ENCODE peak calls at places on chromosomes 6 and 20, in six cellular contexts. K is amniotic stem cell, Q is psoas muscle, F is GM23248, O is right lobe of liver, G is NCI-H2081. Y is an unnamed sample.

GRCh38 chr6:157585274-157586087 is 204.5 kb downstream of the ZDHHC14 start:
- DNase-seq in K (no peak), Q (no peak), F (no peak), O (no peak), G (no peak), Y (no peak)

GRCh38 chr6:114376611-114377206 is 33.9 kb upstream of the HS3ST5 start:
- DNase-seq in K (no peak), Q (no peak), F (no peak), O (no peak), G (no peak), Y (no peak)

GRCh38 chr20:63708301-63709148 is 686 bp downstream of the ZGPAT start:
- DNase-seq in K (no peak), Q (peak; percentile 25), F (peak; percentile 56), O (peak; percentile 28), G (peak; percentile 20), Y (peak; percentile 26)

GRCh38 chr6:157510329-157511188 is 129.6 kb downstream of the ZDHHC14 start:
- DNase-seq in K (no peak), Q (no peak), F (no peak), O (no peak), G (no peak), Y (no peak)

GRCh38 chr20:40563296-40563950 is 125.6 kb downstream of the MAFB start:
- DNase-seq in K (no peak), Q (peak; percentile 21), F (peak; percentile 37), O (no peak), G (no peak), Y (no peak)

GRCh38 chr6:170289108-170289931 is 1.6 kb downstream of the DLL1 start:
- DNase-seq in K (no peak), Q (no peak), F (peak; percentile 18), O (no peak), G (peak; percentile 27), Y (peak; percentile 66)

GRCh38 chr6:149210376-149210775 is 107.1 kb upstream of the TAB2 start:
- DNase-seq in K (no peak), Q (no peak), F (peak; percentile 73), O (no peak), G (no peak), Y (no peak)

GRCh38 chr6:107075951-107076381 is 39.3 kb downstream of the BEND3 start:
- DNase-seq in K (no peak), Q (no peak), F (peak; percentile 77), O (no peak), G (no peak), Y (no peak)

GRCh38 chr6:16712931-16713484 is 48.3 kb downstream of the ATXN1 start:
- DNase-seq in K (peak; percentile 88), Q (peak; percentile 39), F (peak; percentile 95), O (no peak), G (no peak), Y (peak; percentile 20)